ENCODE peak calls at places on chromosomes 1 and 21, in eight cellular contexts. Z is stomach, T is A549, J is NB4, A is lower leg skin, U is right lobe of liver, Q is GM12892, L is testis. B is an unnamed sample.

GRCh38 chr1:234960722-234961467 is 167.7 kb downstream of the TOMM20 start:
- DNase-seq in A (peak), U (peak), J (peak), T (peak), L (peak), Z (peak), Q (no peak), B (peak)

GRCh38 chr1:5990913-5991783 is 1.1 kb downstream of the NPHP4 start:
- DNase-seq in Z (peak), T (no peak), A (no peak), J (peak), Q (peak), L (peak), U (peak), B (no peak)

GRCh38 chr1:108692724-108693655 is 880 bp downstream of the PRPF38B start:
- DNase-seq in T (peak), A (peak), J (peak), U (peak), Z (peak), L (peak), Q (peak), B (peak)

GRCh38 chr21:36798461-36798860 is 99.5 kb downstream of the SIM2 start:
- DNase-seq in L (no peak), A (no peak), U (no peak), J (no peak), Z (no peak), T (no peak), Q (no peak), B (no peak)

GRCh38 chr1:95176859-95177258 is 57.2 kb upstream of the RWDD3 start:
- DNase-seq in U (no peak), L (no peak), Z (no peak), T (no peak), J (no peak), A (no peak), Q (no peak), B (no peak)

GRCh38 chr1:29370067-29370466 is 133.7 kb downstream of the PTPRU start:
- DNase-seq in Z (no peak), L (no peak), T (no peak), J (no peak), U (no peak), Q (no peak), A (peak), B (no peak)

GRCh38 chr1:165443539-165444289 is 1.2 kb downstream of the RXRG start:
- DNase-seq in Z (no peak), J (no peak), T (no peak), A (no peak), U (no peak), L (peak), Q (no peak), B (no peak)

GRCh38 chr1:94081566-94082344 is 39.2 kb downstream of the ABCA4 start:
- DNase-seq in J (no peak), U (no peak), Q (no peak), Z (no peak), L (no peak), T (peak), A (peak), B (no peak)

GRCh38 chr1:117061986-117062415 is 1.9 kb downstream of the TTF2 start:
- DNase-seq in J (peak), L (no peak), T (no peak), Z (no peak), U (no peak), A (no peak), Q (no peak), B (no peak)

GRCh38 chr1:8866792-8867415 is 11.6 kb downstream of the ENO1 start:
- DNase-seq in A (no peak), Z (no peak), L (no peak), J (no peak), U (no peak), T (no peak), Q (no peak), B (no peak)

GRCh38 chr1:59879556-59879955 is 47.0 kb downstream of the CYP2J2 start:
- DNase-seq in J (peak), Z (peak), Q (no peak), T (peak), L (peak), U (peak), A (no peak), B (peak)

GRCh38 chr21:41684381-41685245 is 82.2 kb downstream of the RIPK4 start:
- DNase-seq in J (no peak), Q (no peak), Z (peak), U (no peak), A (no peak), T (peak), L (no peak), B (no peak)

GRCh38 chr1:97603218-97603617 is 317.6 kb downstream of the DPYD start:
- DNase-seq in A (no peak), U (no peak), J (no peak), Z (no peak), L (no peak), T (no peak), Q (no peak), B (no peak)

GRCh38 chr1:93980320-93980744 is 71.1 kb upstream of the GCLM start:
- DNase-seq in J (peak), L (no peak), Q (no peak), U (no peak), A (no peak), T (peak), Z (no peak), B (peak)

GRCh38 chr1:104189207-104189606 is 439.5 kb downstream of the AMY1C start:
- DNase-seq in J (no peak), L (no peak), T (no peak), Q (no peak), U (no peak), A (no peak), Z (no peak), B (no peak)

GRCh38 chr1:169483500-169483966 is 2.2 kb downstream of the SLC19A2 start:
- DNase-seq in A (no peak), T (no peak), U (no peak), J (no peak), L (peak), Q (no peak), Z (peak), B (peak)

GRCh38 chr1:2295526-2295925 is 67.4 kb downstream of the SKI start:
- DNase-seq in U (no peak), L (no peak), J (no peak), T (no peak), A (no peak), Z (no peak), Q (no peak), B (no peak)

GRCh38 chr1:219310181-219310728 is 136.6 kb downstream of the LYPLAL1 start:
- DNase-seq in T (no peak), U (no peak), Z (no peak), A (no peak), L (no peak), Q (no peak), J (no peak), B (no peak)

GRCh38 chr1:94887603-94888171 is 39.2 kb downstream of the CNN3 start:
- DNase-seq in Z (no peak), A (no peak), T (no peak), U (no peak), Q (no peak), L (no peak), J (no peak), B (no peak)

GRCh38 chr1:66350001-66350547 is 183.9 kb upstream of the SGIP1 start:
- DNase-seq in U (no peak), Q (no peak), Z (peak), J (peak), A (no peak), T (no peak), L (peak), B (no peak)

GRCh38 chr1:24105368-24106160 is 6.4 kb downstream of the MYOM3 start:
- DNase-seq in L (peak), A (no peak), U (no peak), Z (no peak), J (no peak), Q (no peak), T (no peak), B (no peak)

GRCh38 chr1:32426489-32427255 is 32.4 kb upstream of the BSDC1 start:
- DNase-seq in U (no peak), Z (no peak), J (no peak), Q (no peak), T (no peak), L (no peak), A (no peak), B (no peak)

GRCh38 chr1:107572674-107573205 is 392.2 kb downstream of the VAV3 start:
- DNase-seq in A (no peak), T (no peak), L (no peak), Z (no peak), U (no peak), J (no peak), Q (no peak), B (no peak)

GRCh38 chr1:11652203-11652780 is 1.9 kb downstream of the FBXO2 start:
- DNase-seq in U (no peak), A (no peak), T (no peak), J (no peak), L (no peak), Q (no peak), Z (no peak), B (no peak)

GRCh38 chr1:11655263-11656079 is 794 bp downstream of the FBXO44 start:
- DNase-seq in J (no peak), Z (no peak), L (no peak), T (no peak), Q (no peak), A (no peak), U (no peak), B (no peak)

GRCh38 chr1:11653101-11653601 is 1.1 kb downstream of the FBXO2 start:
- DNase-seq in L (no peak), U (peak), Q (no peak), T (no peak), A (no peak), Z (peak), J (no peak), B (no peak)

GRCh38 chr1:11653616-11654570 is at the start of gene FBXO2:
- DNase-seq in Z (peak), L (peak), J (no peak), T (no peak), A (no peak), Q (peak), U (no peak), B (peak)

DNA sequence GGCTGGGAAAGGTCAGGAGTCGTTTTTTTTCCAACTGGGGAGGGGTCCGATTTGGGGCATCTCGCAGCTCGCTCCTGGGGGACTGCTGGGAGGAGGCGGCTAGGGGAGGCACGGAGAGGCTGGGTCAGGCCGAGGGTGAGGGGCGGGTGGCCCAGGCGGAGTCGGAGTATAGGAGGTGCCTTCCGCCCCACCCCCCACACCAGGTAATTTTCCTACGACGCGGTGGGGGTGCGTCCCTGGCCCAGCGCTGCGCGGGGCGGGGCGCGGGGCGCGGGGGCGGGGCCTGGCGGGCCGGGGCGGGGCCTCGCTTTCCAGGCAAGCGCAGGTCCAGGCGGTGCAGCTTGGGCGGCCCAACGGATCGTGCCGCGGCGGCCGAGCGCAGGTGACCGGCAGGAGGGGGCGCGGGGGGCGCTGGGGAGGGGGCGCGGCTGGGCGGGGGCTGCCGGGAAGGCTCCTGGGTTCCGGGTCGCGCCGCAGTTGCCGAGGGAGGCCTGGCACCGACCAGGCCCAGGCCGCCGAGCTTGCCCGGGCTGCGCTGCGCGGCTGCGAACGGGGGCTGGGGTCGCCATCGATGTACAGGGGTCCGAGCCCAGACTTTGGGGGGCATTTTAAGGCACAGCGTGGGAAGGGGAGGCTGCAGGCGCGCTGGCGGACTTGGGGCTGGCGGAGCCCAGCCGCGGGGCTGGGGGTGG is at the start of gene FBXO44:
- DNase-seq in Z (peak), Q (peak), L (peak), A (no peak), T (no peak), U (peak), J (no peak), B (peak)
- TF ChIP-seq POLR2A in Z (no peak), Q (no peak), L (no peak), A (no peak), T (no peak), U (no peak), J (no peak), B (no peak)

GRCh38 chr1:171762143-171762563 is 19.3 kb upstream of the METTL13 start:
- DNase-seq in Q (no peak), L (no peak), J (no peak), A (no peak), U (no peak), T (no peak), Z (no peak), B (peak)
- TF ChIP-seq POLR2A in Q (no peak), L (no peak), J (no peak), A (no peak), U (no peak), T (no peak), Z (no peak), B (no peak)

GRCh38 chr21:45110873-45111624 is 36.7 kb downstream of the ADARB1 start:
- DNase-seq in Z (no peak), U (no peak), J (peak), A (no peak), Q (no peak), L (no peak), T (no peak), B (no peak)
- TF ChIP-seq POLR2A in Z (no peak), U (no peak), J (no peak), A (no peak), Q (no peak), L (no peak), T (no peak), B (no peak)

GRCh38 chr1:9942939-9943807 is at the start of the genes LZIC and NMNAT1:
- DNase-seq in Q (peak), T (peak), J (peak), U (peak), A (peak), L (peak), Z (peak), B (peak)
- TF ChIP-seq POLR2A in Q (peak), T (peak), J (peak), U (peak), A (no peak), L (peak), Z (no peak), B (peak)

GRCh38 chr1:222105861-222106260 is 364.0 kb upstream of the DUSP10 start:
- DNase-seq in U (no peak), T (no peak), A (no peak), Z (no peak), L (no peak), J (no peak), Q (no peak), B (no peak)

GRCh38 chr1:222105393-222105737 is 363.5 kb upstream of the DUSP10 start:
- DNase-seq in Q (no peak), L (peak), T (peak), A (no peak), U (peak), Z (no peak), J (no peak), B (no peak)

GRCh38 chr1:222106369-222106768 is 364.5 kb upstream of the DUSP10 start:
- DNase-seq in Q (no peak), U (no peak), Z (no peak), T (no peak), J (no peak), L (no peak), A (no peak), B (no peak)

GRCh38 chr1:222109836-222110235 is 367.9 kb upstream of the DUSP10 start:
- DNase-seq in J (no peak), U (no peak), Q (no peak), Z (no peak), L (no peak), T (no peak), A (no peak), B (no peak)

GRCh38 chr1:222107975-222108374 is 366.1 kb upstream of the DUSP10 start:
- DNase-seq in T (no peak), Q (no peak), A (no peak), L (no peak), U (no peak), Z (no peak), J (no peak), B (no peak)
- TF ChIP-seq POLR2A in T (no peak), Q (no peak), A (no peak), L (no peak), U (no peak), Z (no peak), J (no peak), B (no peak)